ENCODE peak calls at places on chromosomes 11 and 22, in seven cellular contexts. H is GOT3; M is skeletal muscle cell; G is SW 1271; Y is CD4-positive, CD25-positive, alpha-beta regulatory T cell; X is colonic mucosa; S is foreskin fibroblast. V is an unnamed sample.

GRCh38 chr11:121523581-121524232 is 70.9 kb upstream of the SORL1-AS1 start:
- DNase-seq in S (no peak), G (no peak), Y (no peak), M (no peak), H (no peak), X (no peak), V (no peak)

GRCh38 chr11:45663486-45664375 is 1.7 kb downstream of the CHST1 start:
- DNase-seq in G (no peak), Y (no peak), S (peak; percentile 28), M (no peak), X (no peak), H (no peak), V (no peak)

GRCh38 chr11:61961570-61962212 is 5.7 kb downstream of the FTH1 start:
- DNase-seq in H (no peak), M (no peak), X (peak; percentile 53), S (peak; percentile 84), Y (peak; percentile 29), G (no peak), V (no peak)

GRCh38 chr11:123069878-123070821 is 8.2 kb upstream of the HSPA8 start:
- DNase-seq in X (no peak), S (no peak), H (no peak), M (no peak), Y (peak; percentile 76), G (no peak), V (no peak)

GRCh38 chr11:111574373-111575230 is 27.6 kb upstream of the SIK2 start:
- DNase-seq in S (no peak), X (no peak), H (no peak), M (no peak), Y (no peak), G (no peak), V (no peak)

GRCh38 chr11:67118059-67118766 is 850 bp upstream of the KDM2A start:
- DNase-seq in M (no peak), S (peak; percentile 47), X (peak; percentile 46), G (no peak), H (no peak), Y (peak; percentile 63), V (no peak)

GRCh38 chr22:42884616-42885375 is 27.7 kb upstream of the ARFGAP3 start:
- DNase-seq in H (no peak), M (no peak), X (no peak), G (no peak), Y (no peak), S (no peak), V (no peak)

GRCh38 chr11:61972796-61973602 is 5.6 kb upstream of the FTH1 start:
- DNase-seq in H (no peak), S (peak; percentile 85), M (no peak), X (peak; percentile 54), G (no peak), Y (no peak), V (no peak)

GRCh38 chr11:93033093-93033492 is 63.6 kb downstream of the MTNR1B start:
- DNase-seq in S (no peak), H (no peak), X (no peak), Y (no peak), G (no peak), M (no peak), V (no peak)

V was measured in MG63.